ENCODE peak calls at places on chromosomes 6 and 20, in five cellular contexts. N, I, O, J and Z are unnamed samples. For H3K9me3, H3K4me1 and H3K27me3, the result is how much of the 10 kb centered on the place peaks cover.

GRCh38 chr6:40371095-40371494 is 216.1 kb downstream of the LRFN2 start:
- DNase-seq in N (no peak), I (no peak), O (no peak), J (no peak), Z (no peak)

GRCh38 chr6:97053643-97054411 is 129.3 kb downstream of the KLHL32 start:
- DNase-seq in N (no peak), I (peak), O (peak), J (no peak), Z (peak)

GRCh38 chr6:19905584-19905983 is 68.4 kb downstream of the ID4 start:
- DNase-seq in N (no peak), I (no peak), O (no peak), J (no peak), Z (no peak)

GRCh38 chr6:52310932-52311331 is 26.4 kb upstream of the MCM3 start:
- DNase-seq in N (no peak), I (no peak), O (no peak), J (no peak), Z (no peak)

GRCh38 chr6:1378224-1379025 is 11.0 kb upstream of the FOXF2 start:
- DNase-seq in N (no peak), I (no peak), O (peak), J (no peak), Z (no peak)

GRCh38 chr6:47780510-47781356 is 1.1 kb upstream of the OPN5 start:
- DNase-seq in N (no peak), I (peak), O (peak), J (peak), Z (peak)

GRCh38 chr6:42402184-42402583 is 49.5 kb downstream of the TRERF1 start:
- DNase-seq in N (no peak), I (peak), O (peak), J (no peak), Z (peak)

GRCh38 chr6:79084693-79085092 is 6.6 kb upstream of the PHIP start:
- DNase-seq in N (no peak), I (no peak), O (no peak), J (no peak), Z (peak)

GRCh38 chr6:159941286-159942113 is 27.4 kb upstream of the IGF2R start:
- DNase-seq in N (no peak), I (peak), O (peak), J (no peak), Z (peak)

GRCh38 chr20:33673411-33674293 is 576 bp downstream of the NECAB3 start:
- DNase-seq in N (peak), I (peak), O (no peak), J (no peak), Z (no peak)

GRCh38 chr6:38459291-38459690 is 180.4 kb downstream of the BTBD9 start:
- DNase-seq in N (no peak), I (peak), O (no peak), J (no peak), Z (no peak)

GRCh38 chr6:107124934-107125348 is 9.6 kb upstream of the BEND3 start:
- DNase-seq in N (no peak), I (no peak), O (no peak), J (no peak), Z (no peak)

GRCh38 chr20:46081074-46081473 is 8.7 kb downstream of the NCOA5 start:
- DNase-seq in N (no peak), I (no peak), O (no peak), J (no peak), Z (no peak)

GRCh38 chr20:61980647-61981583 is 84.8 kb downstream of the TAF4 start:
- DNase-seq in N (no peak), I (peak), O (no peak), J (peak), Z (peak)

GRCh38 chr6:38146658-38147027 is 327.1 kb downstream of the ZFAND3 start:
- DNase-seq in N (no peak), I (no peak), O (no peak), J (no peak), Z (no peak)

DNA sequence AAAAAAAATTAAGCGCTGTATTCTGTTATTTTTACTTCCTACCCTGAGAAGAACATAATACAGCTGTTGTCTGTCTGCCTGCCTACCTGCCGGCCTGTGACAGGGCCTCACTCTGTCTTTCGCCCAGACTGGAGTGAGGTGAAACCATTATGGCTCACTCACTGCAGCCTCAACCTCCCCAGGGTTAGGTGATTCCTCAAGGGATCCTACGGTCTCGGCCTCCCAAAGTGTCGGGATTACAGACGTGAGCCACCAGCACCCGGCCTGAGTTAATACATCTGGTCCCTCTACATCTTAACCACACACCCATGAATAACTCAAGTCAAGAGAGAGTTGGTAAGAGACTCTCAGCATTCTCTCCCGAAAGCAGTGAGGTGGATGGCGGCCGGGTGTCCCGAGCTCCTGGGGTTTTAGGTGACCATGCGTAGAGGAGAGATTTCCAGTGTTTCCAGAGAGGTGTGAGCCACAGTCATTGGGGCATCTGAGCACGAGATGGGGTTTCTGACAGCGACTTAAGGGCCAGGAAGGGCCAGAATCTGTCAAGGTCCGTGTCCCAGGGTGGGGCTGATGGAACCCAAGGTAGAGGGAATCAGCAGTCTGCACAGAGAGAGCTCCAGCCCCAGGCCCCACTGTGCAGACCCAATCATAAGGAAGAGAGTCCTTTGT is 1954.4 kb upstream of the DEFB115 start:
- DNase-seq in N (no peak), I (no peak), O (no peak), J (no peak), Z (no peak)
- H3K9me3 ChIP-seq in N (under half), I (under half), O (under half), J (under half), Z (under half)

GRCh38 chr6:108251252-108251651 is 9.6 kb downstream of the SNX3 start:
- DNase-seq in N (no peak), I (no peak), O (no peak), J (no peak), Z (no peak)
- H3K4me1 ChIP-seq in N (under half), I (under half), O (under half), J (half or more), Z (under half)

GRCh38 chr20:63097336-63097831 is 90.6 kb upstream of the BHLHE23 start:
- DNase-seq in N (peak), I (no peak), O (no peak), J (peak), Z (no peak)
- H3K27me3 ChIP-seq in N (half or more), I (under half), O (under half), J (under half), Z (under half)

GRCh38 chr6:137112067-137112355 is 61.4 kb downstream of the IL22RA2 start:
- DNase-seq in N (no peak), I (peak), O (no peak), J (no peak), Z (peak)
- H3K9me3 ChIP-seq in N (under half), I (under half), O (under half), J (under half), Z (under half)

GRCh38 chr6:15406452-15406851 is 160.6 kb downstream of the JARID2 start:
- DNase-seq in N (no peak), I (no peak), O (no peak), J (no peak), Z (no peak)
- H3K4me1 ChIP-seq in N (under half), I (under half), O (under half), J (under half), Z (under half)

DNA sequence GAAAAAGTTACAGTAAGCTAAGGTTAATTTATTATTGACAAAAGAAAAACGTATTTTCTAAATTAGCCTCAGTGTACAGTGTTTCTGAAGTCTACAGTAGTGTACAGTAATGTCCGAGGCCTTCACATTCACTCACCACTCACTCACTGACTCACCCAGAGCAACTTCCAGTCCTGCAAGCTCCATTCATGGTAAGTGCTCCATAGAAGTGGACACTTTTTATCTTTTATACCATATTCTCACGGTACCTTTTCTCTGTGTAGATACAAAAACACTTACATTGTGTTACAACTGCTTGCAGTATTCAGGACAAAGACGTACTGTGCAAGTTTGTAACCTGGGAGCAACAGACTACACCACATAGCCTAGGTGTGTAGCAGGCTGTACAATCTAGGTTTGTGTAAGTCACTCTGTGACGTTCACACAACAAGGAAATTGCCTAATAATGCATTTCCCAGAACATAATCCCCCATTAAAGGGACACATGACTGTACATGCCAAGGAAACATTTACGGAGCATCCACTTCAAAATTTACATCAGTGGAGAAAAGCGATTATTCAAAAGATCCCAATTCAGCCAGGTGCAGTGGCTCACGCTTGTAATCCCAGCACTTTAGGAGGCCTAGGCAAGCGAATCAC is 133.4 kb downstream of the BANF2 start:
- DNase-seq in N (peak), I (peak), O (no peak), J (no peak), Z (no peak)
- H3K27me3 ChIP-seq in N (under half), I (under half), O (under half), J (under half), Z (under half)